ENCODE peak calls at places on chromosomes 13 and 19, in eight cellular contexts. V is lower lobe of right lung, R is fibroblast of pulmonary artery, J is tibial artery, A is transverse colon, Z is osteoblast, E is BJ, D is fibroblast of mammary gland. X is an unnamed sample.
A peak's percentile ranks its signal among the peaks of the same experiment; 100 is the strongest.

GRCh38 chr13:95315752-95316151 is 14.5 kb upstream of the ABCC4 start:
- DNase-seq in J (no peak), E (no peak), Z (no peak), V (no peak), A (no peak), D (no peak), R (no peak), X (no peak)

GRCh38 chr13:109144693-109145437 is 515.5 kb downstream of the MYO16 start:
- DNase-seq in J (no peak), R (peak; percentile 21), D (peak; percentile 38), A (no peak), E (no peak), V (no peak), Z (peak; percentile 68), X (no peak)

GRCh38 chr19:16899566-16900075 is 10.8 kb downstream of the F2RL3 start:
- DNase-seq in V (peak; percentile 73), A (peak; percentile 58), D (peak; percentile 41), R (peak; percentile 45), J (no peak), Z (peak; percentile 98), E (no peak), X (no peak)

GRCh38 chr13:24683370-24683769 is 3.2 kb downstream of the ATP12A start:
- DNase-seq in R (no peak), A (no peak), D (no peak), J (no peak), Z (no peak), V (no peak), E (no peak), X (no peak)

GRCh38 chr19:40205760-40206159 is 12.4 kb downstream of the TTC9B start:
- DNase-seq in E (no peak), D (no peak), R (no peak), A (no peak), J (no peak), V (no peak), Z (no peak), X (no peak)

GRCh38 chr19:9782282-9782681 is 13.7 kb upstream of the ZNF846 start:
- DNase-seq in Z (no peak), D (peak; percentile 23), R (no peak), A (no peak), E (no peak), V (no peak), J (no peak), X (no peak)

GRCh38 chr13:93147946-93148345 is 78.7 kb upstream of the GPC6 start:
- DNase-seq in Z (no peak), A (no peak), E (no peak), V (no peak), D (no peak), R (no peak), J (no peak), X (no peak)

GRCh38 chr19:54063350-54064078 is at the start of gene VSTM1:
- DNase-seq in R (no peak), Z (peak; percentile 54), J (no peak), D (no peak), E (no peak), V (no peak), A (no peak), X (no peak)

GRCh38 chr19:51131780-51132680 is 7.3 kb downstream of the SIGLEC9 start:
- DNase-seq in D (peak; percentile 81), Z (no peak), R (peak; percentile 86), V (peak; percentile 77), A (peak; percentile 31), E (no peak), J (peak; percentile 64), X (peak; percentile 69)

GRCh38 chr13:20952838-20953237 is 50.3 kb upstream of the XPO4 start:
- DNase-seq in E (no peak), Z (no peak), V (no peak), A (no peak), D (no peak), R (no peak), J (no peak), X (no peak)

GRCh38 chr19:39428309-39429112 is 7.2 kb downstream of the RPS16 start:
- DNase-seq in E (peak; percentile 63), Z (peak; percentile 98), D (peak; percentile 89), R (peak; percentile 94), V (peak; percentile 73), J (peak; percentile 81), A (peak; percentile 51), X (peak; percentile 60)

GRCh38 chr19:10136936-10137335 is 17.2 kb upstream of the EIF3G start:
- DNase-seq in A (no peak), R (no peak), D (no peak), Z (no peak), J (no peak), E (no peak), V (no peak), X (no peak)

GRCh38 chr19:51114087-51114714 is 6.0 kb upstream of the CTU1 start:
- DNase-seq in J (no peak), A (no peak), Z (no peak), R (no peak), D (no peak), V (no peak), E (no peak), X (no peak)

GRCh38 chr13:19586904-19587634 is 25.7 kb upstream of the TPTE2 start:
- DNase-seq in R (no peak), D (peak; percentile 47), Z (peak; percentile 43), V (peak; percentile 55), J (no peak), E (peak; percentile 33), A (peak; percentile 55), X (no peak)

GRCh38 chr13:51767100-51767499 is 36.9 kb downstream of the DHRS12 start:
- DNase-seq in V (no peak), Z (no peak), J (no peak), D (no peak), R (no peak), E (no peak), A (no peak), X (no peak)

GRCh38 chr13:73598021-73598712 is 536.0 kb downstream of the KLF12 start:
- DNase-seq in E (no peak), J (no peak), D (peak; percentile 41), A (no peak), V (no peak), R (peak; percentile 46), Z (no peak), X (no peak)

GRCh38 chr13:106796280-106797047 is 228.5 kb upstream of the ARGLU1 start:
- DNase-seq in J (no peak), E (no peak), A (no peak), Z (no peak), R (no peak), D (no peak), V (no peak), X (no peak)

GRCh38 chr19:51702103-51702753 is 9.1 kb downstream of the SPACA6 start:
- DNase-seq in Z (peak; percentile 86), R (peak; percentile 58), E (no peak), D (peak; percentile 62), A (peak; percentile 84), V (peak; percentile 89), J (peak; percentile 90), X (peak; percentile 35)

GRCh38 chr19:57338798-57339378 is 12.2 kb upstream of the ZNF304 start:
- DNase-seq in Z (no peak), R (peak; percentile 13), E (no peak), A (no peak), J (no peak), D (no peak), V (no peak), X (no peak)

GRCh38 chr19:5343848-5344247 is 3.2 kb upstream of the PTPRS start:
- DNase-seq in E (peak; percentile 60), V (no peak), J (no peak), D (peak; percentile 22), A (no peak), R (peak; percentile 40), Z (peak; percentile 55), X (no peak)

GRCh38 chr19:28887920-28888618 is 324.9 kb downstream of the UQCRFS1 start:
- DNase-seq in J (no peak), Z (no peak), D (no peak), E (no peak), A (no peak), V (peak; percentile 58), R (no peak), X (no peak)

GRCh38 chr13:56752630-56753029 is 388.1 kb upstream of the PRR20A start:
- DNase-seq in V (no peak), R (no peak), A (no peak), J (no peak), Z (no peak), E (no peak), D (no peak), X (peak; percentile 26)

GRCh38 chr13:33751151-33751550 is 66.8 kb upstream of the RFC3 start:
- DNase-seq in J (no peak), A (no peak), R (peak; percentile 79), E (no peak), Z (peak; percentile 32), V (no peak), D (peak; percentile 47), X (peak; percentile 43)

GRCh38 chr19:7831452-7831851 is 1.4 kb downstream of the EVI5L start:
- DNase-seq in D (peak; percentile 54), R (peak; percentile 44), E (no peak), V (no peak), Z (peak; percentile 97), A (peak; percentile 25), J (no peak), X (no peak)

GRCh38 chr19:7788178-7788932 is 25.3 kb downstream of the CLEC4M start:
- DNase-seq in V (no peak), E (no peak), A (no peak), R (no peak), J (no peak), Z (no peak), D (no peak), X (no peak)

GRCh38 chr19:3343619-3344502 is 22.5 kb upstream of the NFIC start:
- DNase-seq in J (peak; percentile 97), R (peak; percentile 90), Z (peak; percentile 98), V (peak; percentile 91), E (peak; percentile 46), A (peak; percentile 74), D (peak; percentile 92), X (no peak)
- H3K4me3 ChIP-seq in J (peak overlapping the region; percentile 24), R (no peak overlapping the region), Z (peak overlapping the region; percentile 71), V (peak overlapping the region; percentile 56), E (no peak overlapping the region), A (peak overlapping the region; percentile 20), D (peak overlapping the region; percentile 45), X (no peak overlapping the region)

GRCh38 chr19:13574933-13575332 is 68.7 kb upstream of the CACNA1A start:
- DNase-seq in V (no peak), Z (peak; percentile 71), A (no peak), R (no peak), J (no peak), E (no peak), D (peak; percentile 12), X (no peak)
- TF ChIP-seq CTCF in V (no peak), Z (peak; percentile 56), A (no peak), R (peak; percentile 32), J (no peak), E (peak; percentile 54), D (peak; percentile 35), X (peak; percentile 22)

GRCh38 chr13:110559429-110559943 is 2.0 kb downstream of the RAB20 start:
- DNase-seq in J (peak; percentile 80), A (peak; percentile 83), E (no peak), Z (peak; percentile 97), R (peak; percentile 32), V (peak; percentile 89), D (no peak), X (no peak)
- H3K4me3 ChIP-seq in J (peak overlapping the region; percentile 98), A (peak overlapping the region; percentile 72), E (peak overlapping the region; percentile 18), Z (peak overlapping the region; percentile 69), R (peak overlapping the region; percentile 83), V (peak overlapping the region; percentile 80), D (no peak overlapping the region), X (no peak overlapping the region)

DNA sequence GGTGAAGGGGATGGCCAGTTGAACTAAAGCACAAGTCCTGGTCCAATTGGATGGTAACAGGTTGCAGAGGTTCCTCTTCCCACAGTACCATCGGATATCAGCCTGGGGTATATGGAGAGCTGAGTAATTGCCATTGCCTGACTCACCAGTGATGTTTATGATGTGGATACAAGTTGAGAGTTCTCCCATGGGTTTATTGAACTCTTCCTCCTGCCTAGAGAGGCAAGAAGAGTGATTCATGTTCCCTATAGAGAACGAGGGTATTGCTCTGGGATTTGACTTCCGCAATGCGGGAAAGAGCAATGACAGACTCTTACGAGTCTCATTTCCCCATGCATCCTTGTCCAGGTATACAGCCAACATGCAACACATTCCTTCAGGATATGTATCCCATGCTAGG is 111.3 kb upstream of the PCDH9 start:
- DNase-seq in A (no peak), E (no peak), Z (no peak), R (no peak), V (no peak), J (no peak), D (peak; percentile 83), X (no peak)
- TF ChIP-seq CTCF in A (no peak), E (no peak), Z (no peak), R (no peak), V (no peak), J (no peak), D (no peak), X (no peak)

X was measured in retinal pigment epithelial cell.